ENCODE peak calls at places on chromosomes 5 and 9, in five cellular contexts. U is psoas muscle; Y is BE2C; X is CD8-positive, alpha-beta T cell; B is CD8-positive, alpha-beta memory T cell. W is an unnamed sample.

GRCh38 chr5:140251527-140251973 is 51.4 kb downstream of the PFDN1 start:
- DNase-seq in X (peak), Y (no peak), B (no peak), U (no peak), W (peak)

GRCh38 chr5:174723315-174723978 is 935 bp upstream of the MSX2 start:
- DNase-seq in U (no peak), B (no peak), Y (no peak), X (no peak), W (no peak)

GRCh38 chr9:110623462-110624025 is 44.0 kb upstream of the SVEP1 start:
- DNase-seq in Y (peak), B (no peak), U (no peak), X (no peak), W (peak)

GRCh38 chr5:1140188-1140817 is 28.4 kb upstream of the SLC12A7 start:
- DNase-seq in B (peak), X (peak), U (peak), Y (peak), W (no peak)

GRCh38 chr9:129111762-129112151 is 542 bp downstream of the PTPA start:
- DNase-seq in X (peak), U (peak), Y (peak), B (peak), W (no peak)

GRCh38 chr9:100590481-100590880 is 12.6 kb downstream of the CAVIN4 start:
- DNase-seq in U (no peak), Y (no peak), X (no peak), B (no peak), W (no peak)

GRCh38 chr9:96048116-96048953 is 172.8 kb downstream of the ERCC6L2 start:
- DNase-seq in U (no peak), Y (no peak), B (no peak), X (no peak), W (no peak)

GRCh38 chr5:171365351-171365750 is 22.3 kb upstream of the NPM1 start:
- DNase-seq in X (no peak), U (no peak), Y (peak), B (no peak), W (no peak)

GRCh38 chr5:138979684-138980275 is 104.6 kb upstream of the LRRTM2 start:
- DNase-seq in Y (no peak), X (peak), B (no peak), U (no peak), W (no peak)

GRCh38 chr5:52356311-52356918 is 431.3 kb upstream of the ITGA1 start:
- DNase-seq in U (no peak), Y (no peak), B (no peak), X (no peak), W (no peak)

GRCh38 chr5:163914911-163915310 is 409.5 kb downstream of the MAT2B start:
- DNase-seq in X (no peak), Y (peak), U (no peak), B (no peak), W (no peak)

DNA sequence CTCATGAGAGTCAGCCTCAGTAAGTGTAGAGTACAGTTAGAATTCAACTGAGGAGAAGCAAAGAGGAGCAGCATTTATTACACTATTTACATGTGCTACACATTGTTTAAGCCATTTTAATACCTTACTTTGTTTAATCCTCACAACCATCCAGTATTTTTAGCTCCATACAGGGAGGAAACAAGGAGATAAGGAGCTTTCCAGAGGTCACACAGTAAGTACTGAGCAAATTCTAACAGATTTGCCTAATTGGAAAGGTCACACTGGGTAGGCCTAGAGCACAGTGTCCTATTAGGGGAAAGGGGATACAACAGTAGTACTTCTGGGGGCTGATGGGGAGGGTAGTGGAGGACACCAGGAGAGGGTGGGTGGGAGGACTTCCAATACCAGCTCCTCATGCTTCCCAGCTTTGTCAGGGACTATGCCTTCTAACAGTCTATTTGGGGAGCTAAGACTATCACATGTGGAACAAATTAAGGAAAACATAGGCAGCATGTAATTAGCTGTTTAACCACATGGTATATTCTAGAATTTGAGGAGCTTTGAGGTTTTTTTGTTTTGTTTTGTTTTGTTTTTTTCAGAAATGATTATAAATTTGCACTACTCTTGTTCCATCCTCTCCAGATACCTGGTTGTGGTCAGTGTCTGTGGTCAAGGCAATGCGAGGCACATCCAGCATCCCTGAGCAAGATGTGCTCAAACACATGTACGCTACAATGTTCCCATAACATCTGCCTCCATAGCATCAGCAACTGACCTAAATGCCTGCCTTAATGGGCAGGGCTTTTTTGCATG is 96.0 kb upstream of the SLC12A2 start:
- DNase-seq in Y (no peak), U (no peak), X (no peak), B (no peak), W (no peak)
- H3K4me3 ChIP-seq in Y (no peak), U (no peak), X (no peak), B (no peak), W (no peak)

GRCh38 chr5:37988454-37989046 is 148.7 kb upstream of the GDNF start:
- DNase-seq in B (no peak), U (no peak), X (no peak), Y (no peak), W (no peak)

GRCh38 chr5:37979559-37979958 is 139.7 kb upstream of the GDNF start:
- DNase-seq in Y (no peak), B (no peak), U (no peak), X (no peak), W (no peak)

GRCh38 chr5:37984300-37984699 is 144.5 kb upstream of the GDNF start:
- DNase-seq in X (no peak), U (no peak), B (no peak), Y (no peak), W (no peak)

GRCh38 chr5:37983463-37983862 is 143.6 kb upstream of the GDNF start:
- DNase-seq in X (no peak), B (no peak), U (no peak), Y (no peak), W (no peak)
- H3K4me3 ChIP-seq in X (no peak), B (no peak), U (no peak), Y (no peak), W (no peak)

GRCh38 chr5:177508837-177509236 is 789 bp downstream of the DOK3 start:
- DNase-seq in U (no peak), B (no peak), X (no peak), Y (no peak), W (no peak)
- H3K4me3 ChIP-seq in U (peak), B (no peak), X (no peak), Y (no peak), W (peak)

GRCh38 chr5:132102944-132103343 is 29.4 kb downstream of the CSF2 start:
- DNase-seq in X (no peak), Y (no peak), U (no peak), B (no peak), W (no peak)

GRCh38 chr5:132105688-132106087 is 32.1 kb downstream of the CSF2 start:
- DNase-seq in U (no peak), X (no peak), B (no peak), Y (peak), W (no peak)

GRCh38 chr5:132104561-132104960 is 31.0 kb downstream of the CSF2 start:
- DNase-seq in Y (no peak), X (no peak), U (no peak), B (no peak), W (no peak)

GRCh38 chr5:132103380-132103951 is 29.9 kb downstream of the CSF2 start:
- DNase-seq in Y (peak), X (peak), U (peak), B (peak), W (peak)

DNA sequence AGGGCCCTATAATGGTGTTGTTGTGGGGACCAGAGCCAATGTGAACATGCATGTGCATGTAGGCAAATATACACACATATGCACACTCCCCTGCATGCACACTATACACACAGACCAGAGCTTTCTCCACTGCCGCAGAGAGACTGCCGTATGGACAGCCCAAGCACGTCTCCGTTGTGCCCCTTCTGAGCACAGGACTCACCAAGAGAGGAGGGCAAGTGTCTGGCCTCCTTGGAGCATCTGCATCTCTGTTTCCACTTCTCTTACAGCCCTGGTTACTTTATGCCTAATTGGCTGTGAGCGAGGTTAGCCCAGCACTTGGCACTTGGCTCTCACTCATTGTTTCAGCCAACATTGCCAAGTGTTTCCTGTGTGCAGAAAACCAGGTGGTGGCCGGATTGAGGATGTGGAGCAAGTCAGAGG is 30.4 kb downstream of the CSF2 start:
- DNase-seq in X (no peak), B (no peak), U (no peak), Y (no peak), W (no peak)
- H3K4me3 ChIP-seq in X (peak), B (no peak), U (no peak), Y (no peak), W (no peak)

W was measured in GM12864.